ENCODE peak calls at places on chromosomes 6 and 20, in seven cellular contexts. One of them, this sample, is unnamed.

GRCh38 chr6:43774776-43775583 is 5.0 kb downstream of the VEGFA start:
- DNase-seq in lower lobe of right lung: peak
- DNase-seq in heart right ventricle: peak
- DNase-seq in body of pancreas: peak
- DNase-seq in brain microvascular endothelial cell: peak
- DNase-seq in cardiac fibroblast: peak
- DNase-seq in dorsolateral prefrontal cortex: peak
- DNase-seq in this sample: no peak

GRCh38 chr20:57394087-57395082 is 3.2 kb downstream of the RBM38 start:
- DNase-seq in dorsolateral prefrontal cortex: peak
- DNase-seq in cardiac fibroblast: no peak
- DNase-seq in brain microvascular endothelial cell: no peak
- DNase-seq in lower lobe of right lung: peak
- DNase-seq in heart right ventricle: no peak
- DNase-seq in body of pancreas: no peak
- DNase-seq in this sample: no peak

GRCh38 chr20:50933589-50933988 is 2.4 kb upstream of the ADNP start:
- DNase-seq in brain microvascular endothelial cell: no peak
- DNase-seq in lower lobe of right lung: no peak
- DNase-seq in heart right ventricle: no peak
- DNase-seq in cardiac fibroblast: no peak
- DNase-seq in body of pancreas: no peak
- DNase-seq in dorsolateral prefrontal cortex: no peak
- DNase-seq in this sample: no peak

GRCh38 chr6:54008589-54008988 is 102.7 kb upstream of the MLIP start:
- DNase-seq in body of pancreas: no peak
- DNase-seq in lower lobe of right lung: no peak
- DNase-seq in dorsolateral prefrontal cortex: no peak
- DNase-seq in heart right ventricle: no peak
- DNase-seq in cardiac fibroblast: no peak
- DNase-seq in brain microvascular endothelial cell: no peak
- DNase-seq in this sample: no peak

GRCh38 chr6:27531772-27532459 is 59.0 kb upstream of the ZNF184 start:
- DNase-seq in brain microvascular endothelial cell: no peak
- DNase-seq in heart right ventricle: no peak
- DNase-seq in body of pancreas: no peak
- DNase-seq in cardiac fibroblast: peak
- DNase-seq in dorsolateral prefrontal cortex: no peak
- DNase-seq in lower lobe of right lung: no peak
- DNase-seq in this sample: no peak

GRCh38 chr6:73515204-73516101 is 5.4 kb downstream of the EEF1A1 start:
- DNase-seq in heart right ventricle: peak
- DNase-seq in brain microvascular endothelial cell: no peak
- DNase-seq in body of pancreas: peak
- DNase-seq in dorsolateral prefrontal cortex: no peak
- DNase-seq in lower lobe of right lung: no peak
- DNase-seq in cardiac fibroblast: peak
- DNase-seq in this sample: no peak

GRCh38 chr6:139762587-139763031 is 388.2 kb upstream of the CITED2 start:
- DNase-seq in cardiac fibroblast: peak
- DNase-seq in heart right ventricle: no peak
- DNase-seq in brain microvascular endothelial cell: no peak
- DNase-seq in lower lobe of right lung: no peak
- DNase-seq in body of pancreas: peak
- DNase-seq in dorsolateral prefrontal cortex: no peak
- DNase-seq in this sample: no peak

GRCh38 chr6:165042912-165043311 is 266.5 kb downstream of the C6orf118 start:
- DNase-seq in heart right ventricle: no peak
- DNase-seq in lower lobe of right lung: no peak
- DNase-seq in cardiac fibroblast: no peak
- DNase-seq in dorsolateral prefrontal cortex: no peak
- DNase-seq in brain microvascular endothelial cell: no peak
- DNase-seq in body of pancreas: no peak
- DNase-seq in this sample: no peak

GRCh38 chr20:48831702-48832422 is 4.1 kb upstream of the PREX1 start:
- DNase-seq in cardiac fibroblast: peak
- DNase-seq in lower lobe of right lung: no peak
- DNase-seq in brain microvascular endothelial cell: no peak
- DNase-seq in heart right ventricle: peak
- DNase-seq in dorsolateral prefrontal cortex: no peak
- DNase-seq in body of pancreas: peak
- DNase-seq in this sample: no peak

GRCh38 chr6:112801681-112802080 is 454.6 kb downstream of the RFPL4B start:
- DNase-seq in heart right ventricle: no peak
- DNase-seq in dorsolateral prefrontal cortex: no peak
- DNase-seq in body of pancreas: no peak
- DNase-seq in brain microvascular endothelial cell: no peak
- DNase-seq in lower lobe of right lung: no peak
- DNase-seq in cardiac fibroblast: no peak
- DNase-seq in this sample: no peak

GRCh38 chr6:42820509-42821340 is 38.9 kb downstream of the BICRAL start:
- DNase-seq in lower lobe of right lung: no peak
- DNase-seq in dorsolateral prefrontal cortex: no peak
- DNase-seq in body of pancreas: no peak
- DNase-seq in brain microvascular endothelial cell: no peak
- DNase-seq in heart right ventricle: peak
- DNase-seq in cardiac fibroblast: no peak
- DNase-seq in this sample: no peak

GRCh38 chr6:16252696-16253299 is 14.4 kb downstream of the GMPR start:
- DNase-seq in cardiac fibroblast: no peak
- DNase-seq in dorsolateral prefrontal cortex: no peak
- DNase-seq in body of pancreas: no peak
- DNase-seq in lower lobe of right lung: no peak
- DNase-seq in heart right ventricle: no peak
- DNase-seq in brain microvascular endothelial cell: no peak
- DNase-seq in this sample: no peak

GRCh38 chr6:92922216-92922806 is 497.0 kb downstream of the EPHA7 start:
- DNase-seq in brain microvascular endothelial cell: no peak
- DNase-seq in dorsolateral prefrontal cortex: no peak
- DNase-seq in lower lobe of right lung: no peak
- DNase-seq in body of pancreas: no peak
- DNase-seq in cardiac fibroblast: no peak
- DNase-seq in heart right ventricle: no peak
- DNase-seq in this sample: no peak

GRCh38 chr20:18527836-18528235 is 20.1 kb downstream of the SEC23B start:
- DNase-seq in cardiac fibroblast: peak
- DNase-seq in dorsolateral prefrontal cortex: no peak
- DNase-seq in body of pancreas: no peak
- DNase-seq in lower lobe of right lung: no peak
- DNase-seq in brain microvascular endothelial cell: peak
- DNase-seq in heart right ventricle: no peak
- DNase-seq in this sample: no peak

GRCh38 chr20:59680148-59680650 is 75.9 kb downstream of the PHACTR3 start:
- DNase-seq in cardiac fibroblast: no peak
- DNase-seq in lower lobe of right lung: no peak
- DNase-seq in body of pancreas: no peak
- DNase-seq in dorsolateral prefrontal cortex: no peak
- DNase-seq in brain microvascular endothelial cell: no peak
- DNase-seq in heart right ventricle: no peak
- DNase-seq in this sample: no peak

GRCh38 chr6:35028781-35029180 is 112.4 kb downstream of the TCP11 start:
- DNase-seq in cardiac fibroblast: no peak
- DNase-seq in heart right ventricle: no peak
- DNase-seq in lower lobe of right lung: no peak
- DNase-seq in body of pancreas: no peak
- DNase-seq in dorsolateral prefrontal cortex: no peak
- DNase-seq in brain microvascular endothelial cell: no peak
- DNase-seq in this sample: no peak

GRCh38 chr6:13624871-13625288 is 9.7 kb downstream of the NOL7 start:
- DNase-seq in heart right ventricle: no peak
- DNase-seq in lower lobe of right lung: no peak
- DNase-seq in dorsolateral prefrontal cortex: no peak
- DNase-seq in cardiac fibroblast: peak
- DNase-seq in brain microvascular endothelial cell: peak
- DNase-seq in body of pancreas: peak
- DNase-seq in this sample: no peak

GRCh38 chr6:169044376-169045230 is 209.0 kb downstream of the THBS2 start:
- DNase-seq in cardiac fibroblast: no peak
- DNase-seq in lower lobe of right lung: no peak
- DNase-seq in dorsolateral prefrontal cortex: no peak
- DNase-seq in body of pancreas: no peak
- DNase-seq in heart right ventricle: no peak
- DNase-seq in brain microvascular endothelial cell: no peak
- DNase-seq in this sample: no peak

GRCh38 chr6:41427642-41428401 is 92.4 kb downstream of the NCR2 start:
- DNase-seq in heart right ventricle: peak
- DNase-seq in lower lobe of right lung: peak
- DNase-seq in dorsolateral prefrontal cortex: peak
- DNase-seq in body of pancreas: peak
- DNase-seq in brain microvascular endothelial cell: no peak
- DNase-seq in cardiac fibroblast: no peak
- DNase-seq in this sample: peak

GRCh38 chr20:38434310-38434741 is 802 bp downstream of the SNHG17 start:
- DNase-seq in body of pancreas: peak
- DNase-seq in brain microvascular endothelial cell: no peak
- DNase-seq in lower lobe of right lung: peak
- DNase-seq in cardiac fibroblast: peak
- DNase-seq in dorsolateral prefrontal cortex: no peak
- DNase-seq in heart right ventricle: no peak
- DNase-seq in this sample: no peak
- TF ChIP-seq CTCF in body of pancreas: no peak
- TF ChIP-seq CTCF in brain microvascular endothelial cell: peak
- TF ChIP-seq CTCF in lower lobe of right lung: no peak
- TF ChIP-seq CTCF in cardiac fibroblast: no peak
- TF ChIP-seq CTCF in dorsolateral prefrontal cortex: no peak
- TF ChIP-seq CTCF in heart right ventricle: no peak
- TF ChIP-seq CTCF in this sample: peak

DNA sequence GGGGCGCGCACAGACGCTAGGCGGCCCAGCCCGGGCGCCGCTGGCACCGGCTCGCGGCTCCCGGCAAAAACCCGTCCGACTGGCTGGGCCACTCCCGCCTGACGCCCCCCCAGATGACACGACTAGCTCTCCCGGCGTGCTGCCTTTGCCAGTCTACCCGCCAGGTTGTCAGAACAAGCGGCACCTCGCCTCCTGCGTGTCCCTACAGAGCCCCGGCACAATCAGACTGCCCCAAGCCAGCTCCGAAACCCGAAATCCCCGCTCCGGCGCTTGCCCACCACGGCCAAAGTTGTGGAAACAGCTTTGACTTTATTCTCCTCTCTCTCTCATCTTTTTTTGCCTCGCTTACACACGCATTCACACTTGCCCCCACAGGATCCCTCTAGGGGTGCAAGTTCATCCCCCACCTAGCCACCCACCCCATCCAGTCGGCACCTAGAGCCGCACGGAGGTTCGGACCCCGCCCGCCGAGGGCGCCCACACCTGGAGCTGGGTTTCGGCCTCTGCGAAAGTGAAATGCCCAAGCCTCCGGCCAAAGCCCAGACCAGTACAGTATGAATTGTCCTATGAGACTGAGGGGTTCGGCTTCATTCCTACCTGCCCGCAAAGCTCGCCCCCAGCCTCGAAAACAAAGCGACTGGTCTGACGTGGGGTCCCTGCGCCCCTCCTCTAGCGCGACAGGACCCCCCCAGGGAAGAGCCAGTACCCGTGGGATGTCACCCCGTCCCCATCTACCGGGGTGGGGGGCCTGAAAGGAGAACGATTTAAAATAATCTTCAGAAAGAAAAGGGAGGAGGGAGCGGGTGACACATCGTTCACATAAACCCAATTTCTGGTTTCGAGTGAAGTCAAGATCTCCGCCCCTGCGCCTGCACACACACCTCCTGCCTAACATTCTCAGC is 1.7 kb downstream of the TFAP2A start:
- DNase-seq in dorsolateral prefrontal cortex: no peak
- DNase-seq in brain microvascular endothelial cell: no peak
- DNase-seq in cardiac fibroblast: no peak
- DNase-seq in lower lobe of right lung: peak
- DNase-seq in body of pancreas: peak
- DNase-seq in heart right ventricle: no peak
- DNase-seq in this sample: no peak
- H3K4me3 ChIP-seq in dorsolateral prefrontal cortex: peak
- H3K4me3 ChIP-seq in brain microvascular endothelial cell: peak
- H3K4me3 ChIP-seq in cardiac fibroblast: peak
- H3K4me3 ChIP-seq in lower lobe of right lung: peak
- H3K4me3 ChIP-seq in body of pancreas: peak
- H3K4me3 ChIP-seq in heart right ventricle: peak
- H3K4me3 ChIP-seq in this sample: peak

GRCh38 chr6:37549186-37549957 is 49.7 kb upstream of the CCDC167 start:
- DNase-seq in lower lobe of right lung: no peak
- DNase-seq in brain microvascular endothelial cell: no peak
- DNase-seq in body of pancreas: no peak
- DNase-seq in heart right ventricle: no peak
- DNase-seq in cardiac fibroblast: no peak
- DNase-seq in dorsolateral prefrontal cortex: no peak
- DNase-seq in this sample: no peak

GRCh38 chr6:37548067-37548674 is 48.5 kb upstream of the CCDC167 start:
- DNase-seq in dorsolateral prefrontal cortex: no peak
- DNase-seq in heart right ventricle: no peak
- DNase-seq in body of pancreas: no peak
- DNase-seq in brain microvascular endothelial cell: no peak
- DNase-seq in cardiac fibroblast: no peak
- DNase-seq in lower lobe of right lung: no peak
- DNase-seq in this sample: no peak

GRCh38 chr6:37544530-37544929 is 44.8 kb upstream of the CCDC167 start:
- DNase-seq in dorsolateral prefrontal cortex: no peak
- DNase-seq in body of pancreas: no peak
- DNase-seq in brain microvascular endothelial cell: no peak
- DNase-seq in heart right ventricle: no peak
- DNase-seq in lower lobe of right lung: no peak
- DNase-seq in cardiac fibroblast: no peak
- DNase-seq in this sample: no peak

GRCh38 chr6:37547564-37548061 is 47.9 kb upstream of the CCDC167 start:
- DNase-seq in dorsolateral prefrontal cortex: no peak
- DNase-seq in heart right ventricle: peak
- DNase-seq in brain microvascular endothelial cell: peak
- DNase-seq in body of pancreas: no peak
- DNase-seq in cardiac fibroblast: peak
- DNase-seq in lower lobe of right lung: no peak
- DNase-seq in this sample: peak

DNA sequence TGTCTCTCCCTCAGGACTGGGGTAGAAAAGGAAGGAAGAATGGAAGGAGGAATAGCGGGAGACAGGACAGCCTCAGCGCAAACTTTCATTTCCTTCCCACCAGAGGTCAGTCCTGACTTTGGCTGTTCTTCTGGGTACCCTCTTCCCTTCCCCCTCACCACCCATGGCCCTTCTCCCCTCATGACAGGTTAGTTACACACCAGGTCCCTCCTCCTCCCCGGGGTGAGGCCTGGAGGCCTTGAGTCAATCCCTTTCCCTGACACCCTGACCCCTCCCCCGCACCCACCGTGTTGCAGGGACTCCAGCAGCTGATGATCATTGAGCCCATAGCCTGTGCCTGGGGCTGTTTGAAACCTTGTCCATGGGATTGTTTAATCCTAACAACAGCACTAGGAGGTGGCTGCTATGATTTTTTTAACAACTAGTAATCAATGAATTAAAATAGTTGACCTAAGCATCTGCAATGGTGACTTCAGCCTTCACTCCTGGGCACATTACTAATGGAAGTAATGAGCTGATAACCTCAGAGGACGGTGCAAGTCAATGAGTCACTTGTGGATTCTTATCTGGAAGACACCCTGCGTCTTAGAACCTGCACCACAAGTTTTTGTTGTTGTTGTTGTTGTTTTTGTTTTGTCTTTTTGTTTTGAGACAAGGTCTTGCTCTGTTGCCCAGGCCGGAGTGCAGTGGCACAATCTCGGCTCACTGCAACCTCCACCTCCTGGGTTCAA is 46.6 kb upstream of the CCDC167 start:
- DNase-seq in heart right ventricle: no peak
- DNase-seq in cardiac fibroblast: no peak
- DNase-seq in body of pancreas: no peak
- DNase-seq in dorsolateral prefrontal cortex: no peak
- DNase-seq in lower lobe of right lung: no peak
- DNase-seq in brain microvascular endothelial cell: no peak
- DNase-seq in this sample: no peak
- TF ChIP-seq CTCF in heart right ventricle: no peak
- TF ChIP-seq CTCF in cardiac fibroblast: no peak
- TF ChIP-seq CTCF in body of pancreas: no peak
- TF ChIP-seq CTCF in dorsolateral prefrontal cortex: no peak
- TF ChIP-seq CTCF in lower lobe of right lung: no peak
- TF ChIP-seq CTCF in brain microvascular endothelial cell: no peak
- TF ChIP-seq CTCF in this sample: no peak

GRCh38 chr20:3752386-3752759 is 15.2 kb downstream of the ADISSP start:
- DNase-seq in dorsolateral prefrontal cortex: no peak
- DNase-seq in lower lobe of right lung: no peak
- DNase-seq in brain microvascular endothelial cell: no peak
- DNase-seq in body of pancreas: no peak
- DNase-seq in cardiac fibroblast: no peak
- DNase-seq in heart right ventricle: no peak
- DNase-seq in this sample: no peak
- H3K4me3 ChIP-seq in dorsolateral prefrontal cortex: peak
- H3K4me3 ChIP-seq in lower lobe of right lung: peak
- H3K4me3 ChIP-seq in brain microvascular endothelial cell: peak
- H3K4me3 ChIP-seq in body of pancreas: no peak
- H3K4me3 ChIP-seq in cardiac fibroblast: no peak
- H3K4me3 ChIP-seq in heart right ventricle: peak
- H3K4me3 ChIP-seq in this sample: no peak